ENCODE peak calls at places on chromosomes 13 and 19, in five cellular contexts. D, Y, P, E and T are unnamed samples.

GRCh38 chr13:69199664-69200063 is 908.0 kb upstream of the ATXN8OS start:
- DNase-seq in E (no peak), P (no peak), D (no peak), Y (no peak), T (peak; percentile 6)

GRCh38 chr13:112181336-112182051 is 114.5 kb downstream of the SOX1 start:
- DNase-seq in Y (no peak), E (no peak), D (no peak), P (no peak), T (no peak)

GRCh38 chr13:58247080-58247479 is 615.5 kb downstream of the PCDH17 start:
- DNase-seq in Y (no peak), D (no peak), P (no peak), E (no peak), T (no peak)

GRCh38 chr19:3518231-3518630 is 12.1 kb downstream of the FZR1 start:
- DNase-seq in Y (no peak), D (no peak), E (no peak), P (no peak), T (no peak)

GRCh38 chr19:32363632-32364031 is 18.2 kb downstream of the ZNF507 start:
- DNase-seq in E (no peak), D (no peak), Y (no peak), P (no peak), T (no peak)

GRCh38 chr13:91172160-91172559 is 175.3 kb upstream of the MIR17HG start:
- DNase-seq in E (no peak), P (no peak), D (no peak), Y (no peak), T (no peak)

GRCh38 chr13:29901714-29902631 is 51.6 kb upstream of the UBL3 start:
- DNase-seq in Y (no peak), P (no peak), D (peak; percentile 96), E (peak; percentile 96), T (no peak)

GRCh38 chr19:53308339-53308811 is 25.2 kb upstream of the ZNF845 start:
- DNase-seq in Y (no peak), D (peak; percentile 9), E (peak; percentile 22), P (no peak), T (peak; percentile 26)

GRCh38 chr19:3950871-3951861 is 18.3 kb downstream of the NMRK2 start:
- DNase-seq in Y (no peak), P (no peak), E (no peak), D (peak; percentile 9), T (no peak)

GRCh38 chr13:48773531-48774275 is 120.0 kb downstream of the CYSLTR2 start:
- DNase-seq in D (peak; percentile 47), P (no peak), Y (no peak), E (no peak), T (no peak)

GRCh38 chr19:36061367-36061766 is 6.7 kb downstream of the WDR62 start:
- DNase-seq in E (no peak), Y (no peak), P (no peak), D (no peak), T (no peak)

GRCh38 chr19:36060430-36060829 is 5.7 kb downstream of the WDR62 start:
- DNase-seq in P (peak; percentile 75), Y (no peak), D (peak; percentile 59), E (peak; percentile 79), T (peak; percentile 9)

GRCh38 chr19:36059180-36059910 is 4.6 kb downstream of the WDR62 start:
- DNase-seq in P (no peak), Y (no peak), D (no peak), E (no peak), T (no peak)

GRCh38 chr19:36054733-36055686 is at the start of gene WDR62:
- DNase-seq in D (no peak), P (peak; percentile 95), Y (peak; percentile 95), E (no peak), T (peak; percentile 90)

GRCh38 chr19:36058481-36059179 is 3.9 kb downstream of the WDR62 start:
- DNase-seq in Y (no peak), P (no peak), E (no peak), D (no peak), T (no peak)
- TF ChIP-seq CTCF in Y (no peak), P (no peak), E (no peak), D (no peak), T (no peak)

GRCh38 chr13:105207586-105208293 is 1327.7 kb downstream of the EFNB2 start:
- DNase-seq in D (peak; percentile 46), Y (no peak), P (no peak), E (no peak), T (no peak)

DNA sequence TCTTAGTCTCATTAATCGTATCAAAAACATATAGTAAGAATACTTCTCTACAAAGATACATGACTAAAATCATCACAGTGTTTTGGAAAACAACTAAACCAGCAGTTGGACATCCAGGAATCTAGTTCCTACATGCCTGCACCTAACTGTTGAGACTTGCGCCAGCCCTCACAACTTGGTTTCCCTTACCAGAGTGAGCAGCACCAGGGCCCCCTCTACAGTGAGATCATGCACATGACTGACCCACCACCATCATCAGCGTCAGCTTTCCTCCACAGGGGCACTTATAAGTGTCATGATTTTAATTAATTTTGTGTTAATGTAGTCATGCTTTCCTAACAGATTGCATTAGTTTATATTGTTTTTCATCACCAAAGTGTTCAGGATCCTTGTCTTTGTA is 1322.0 kb downstream of the EFNB2 start:
- DNase-seq in Y (no peak), D (peak; percentile 6), P (no peak), E (no peak), T (no peak)
- TF ChIP-seq CTCF in Y (no peak), D (no peak), P (no peak), E (no peak), T (no peak)

DNA sequence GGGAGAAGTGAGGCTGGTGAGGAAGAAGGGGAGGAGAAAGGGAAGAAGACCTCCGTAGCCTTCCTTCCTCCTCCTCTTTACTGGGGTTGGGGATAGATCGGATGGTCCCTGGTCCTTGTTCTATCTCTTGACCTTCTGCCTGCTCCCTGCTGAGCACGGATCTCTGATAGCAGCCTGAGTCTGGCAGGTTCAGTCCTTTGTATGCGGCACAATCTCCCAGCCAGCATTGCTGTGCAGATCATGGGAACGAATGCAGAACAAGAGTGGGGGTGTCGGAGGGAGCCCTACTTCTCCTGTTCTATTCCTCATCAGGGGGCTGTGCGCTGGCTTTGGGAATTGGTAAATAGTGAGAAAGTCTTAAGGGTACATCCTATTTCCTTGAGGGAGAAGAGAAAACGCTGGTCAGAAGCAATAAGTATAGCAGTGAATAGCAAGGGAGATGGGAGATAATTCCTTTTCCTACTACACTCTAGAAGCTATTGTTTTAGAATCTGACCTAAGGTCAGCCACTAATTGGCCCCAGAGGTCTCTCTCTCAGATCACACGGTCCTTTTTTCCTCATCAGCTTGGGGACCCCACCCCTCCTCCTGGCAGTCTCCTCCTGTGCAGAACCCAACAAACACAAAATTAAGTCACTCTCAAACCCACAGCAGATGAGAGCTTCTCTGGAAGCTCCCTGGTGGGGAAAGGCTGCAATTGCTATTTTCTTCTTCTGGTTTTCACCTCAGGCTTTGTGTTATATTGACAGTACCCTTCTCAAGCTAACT is 41.0 kb downstream of the KL start:
- DNase-seq in E (peak; percentile 34), P (no peak), Y (no peak), D (no peak), T (no peak)
- TF ChIP-seq CTCF in E (peak; percentile 63), P (no peak), Y (no peak), D (peak; percentile 57), T (peak; percentile 57)

GRCh38 chr19:18610245-18610555 is 2.5 kb upstream of the TMEM59L start:
- DNase-seq in D (no peak), P (no peak), E (no peak), Y (no peak), T (no peak)
- TF ChIP-seq CTCF in D (no peak), P (no peak), E (no peak), Y (no peak), T (no peak)

DNA sequence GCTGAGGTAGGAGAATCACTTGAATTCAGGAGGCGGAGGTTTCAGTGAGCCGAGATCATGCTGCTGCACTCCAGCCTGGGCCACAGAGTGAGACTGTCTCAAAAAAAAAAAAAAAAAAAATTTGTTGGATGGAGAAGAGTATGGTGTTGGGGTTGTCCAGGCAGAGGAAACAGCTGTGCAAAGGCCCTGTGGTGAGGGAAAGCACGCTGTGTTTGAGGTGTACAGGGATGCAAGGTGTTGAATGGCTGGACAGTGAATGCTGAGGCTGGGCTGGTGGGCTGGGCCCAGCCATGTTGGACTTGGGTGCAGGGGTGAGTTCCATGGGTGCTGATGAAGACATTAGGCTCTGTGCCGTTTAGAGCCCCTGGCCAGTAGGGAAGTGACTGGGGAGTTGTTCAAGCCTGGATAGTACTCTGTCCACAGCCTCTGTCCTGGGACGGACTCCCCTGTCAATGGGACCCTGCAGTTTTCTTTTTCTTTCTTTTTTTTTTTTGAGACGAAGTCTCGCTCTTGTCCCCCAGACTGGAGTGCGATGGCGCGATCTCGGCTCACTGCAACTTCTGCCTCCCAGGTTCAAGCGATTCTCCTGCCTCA is 18.6 kb downstream of the PRR12 start:
- DNase-seq in Y (no peak), D (no peak), P (no peak), E (no peak), T (no peak)
- TF ChIP-seq CTCF in Y (no peak), D (no peak), P (no peak), E (no peak), T (no peak)

GRCh38 chr19:40598121-40598917 is 2.9 kb upstream of the LTBP4 start:
- DNase-seq in D (peak; percentile 89), P (peak; percentile 85), E (peak; percentile 88), Y (peak; percentile 94), T (peak; percentile 97)

GRCh38 chr19:40600086-40600917 is 867 bp upstream of the LTBP4 start:
- DNase-seq in E (no peak), P (no peak), Y (no peak), D (no peak), T (no peak)

GRCh38 chr19:40597329-40597838 is 3.8 kb upstream of the LTBP4 start:
- DNase-seq in Y (no peak), P (no peak), E (no peak), D (no peak), T (no peak)

GRCh38 chr19:40599331-40600085 is 1.7 kb upstream of the LTBP4 start:
- DNase-seq in E (no peak), P (no peak), D (peak; percentile 29), Y (no peak), T (no peak)

GRCh38 chr19:40598918-40599307 is 2.3 kb upstream of the LTBP4 start:
- DNase-seq in E (no peak), P (no peak), Y (no peak), D (no peak), T (no peak)
- TF ChIP-seq CTCF in E (no peak), P (no peak), Y (no peak), D (no peak), T (no peak)

DNA sequence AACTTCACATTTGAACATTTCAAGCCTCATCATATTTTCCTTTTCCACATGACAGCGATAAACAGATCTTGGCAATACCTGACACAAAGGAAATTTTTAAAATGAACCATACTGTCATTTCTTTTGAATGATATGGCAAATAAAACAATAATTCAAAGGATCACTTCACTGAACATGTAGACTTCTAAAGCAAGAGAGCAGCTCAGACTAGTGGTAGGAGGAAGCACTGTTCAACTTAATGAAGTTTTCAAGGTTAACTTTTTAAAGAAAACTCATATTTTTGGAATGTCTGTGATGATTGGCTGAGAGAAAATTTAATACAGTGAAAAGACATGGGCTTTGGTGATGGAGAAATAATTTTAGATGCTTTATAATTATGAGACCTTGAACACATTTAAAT is 198.0 kb downstream of the OXGR1 start:
- DNase-seq in D (no peak), P (no peak), E (peak; percentile 18), Y (no peak), T (no peak)
- TF ChIP-seq CTCF in D (peak; percentile 22), P (peak; percentile 25), E (peak; percentile 32), Y (no peak), T (peak; percentile 37)